ENCODE peak calls at places on chromosomes 3 and 15, in ten cellular contexts. U, C, Y, E, K, G, T, X, W and P are unnamed samples.

GRCh38 chr3:10393514-10393913 is 72.6 kb upstream of the SEC13 start:
- DNase-seq in Y (no peak), G (no peak), X (no peak), C (no peak), K (no peak), W (no peak), T (no peak), U (no peak), E (no peak), P (no peak)

GRCh38 chr3:45123841-45124269 is 22.3 kb downstream of the CDCP1 start:
- DNase-seq in C (no peak), E (no peak), G (no peak), X (no peak), T (no peak), U (no peak), Y (no peak), W (peak; percentile 66), K (peak; percentile 95), P (peak; percentile 73)

GRCh38 chr15:68958597-68958996 is 28.3 kb downstream of the SPESP1 start:
- DNase-seq in U (no peak), G (no peak), C (no peak), X (no peak), T (no peak), K (no peak), Y (no peak), E (no peak), W (no peak), P (no peak)

GRCh38 chr15:41814534-41814933 is 13.4 kb upstream of the JMJD7 start:
- DNase-seq in W (no peak), K (no peak), T (no peak), Y (no peak), G (no peak), C (no peak), U (no peak), E (no peak), X (no peak), P (no peak)

GRCh38 chr3:179503640-179504039 is 52.4 kb upstream of the GNB4 start:
- DNase-seq in K (no peak), X (no peak), T (no peak), C (no peak), G (no peak), Y (no peak), E (no peak), U (no peak), W (no peak), P (no peak)

GRCh38 chr3:186807231-186807630 is 949 bp upstream of the RFC4 start:
- DNase-seq in G (no peak), E (no peak), Y (no peak), C (peak; percentile 28), T (no peak), U (no peak), W (no peak), X (no peak), K (no peak), P (no peak)

GRCh38 chr3:45546636-45547201 is 47.8 kb upstream of the LIMD1 start:
- DNase-seq in C (no peak), G (no peak), W (no peak), K (no peak), X (no peak), Y (peak; percentile 11), E (no peak), T (no peak), U (no peak), P (no peak)

GRCh38 chr3:49255112-49255511 is 21.9 kb downstream of the C3orf62 start:
- DNase-seq in U (no peak), C (no peak), Y (no peak), X (no peak), G (no peak), T (no peak), E (no peak), W (peak; percentile 37), K (no peak), P (no peak)

GRCh38 chr3:14862303-14862660 is 43.5 kb downstream of the FGD5 start:
- DNase-seq in T (no peak), W (no peak), G (no peak), E (no peak), U (no peak), C (no peak), Y (no peak), K (no peak), X (no peak), P (no peak)

GRCh38 chr3:150766742-150767141 is 3.8 kb upstream of the SIAH2 start:
- DNase-seq in T (no peak), K (no peak), Y (no peak), W (no peak), X (no peak), G (no peak), C (no peak), U (no peak), E (no peak), P (no peak)

GRCh38 chr3:32614956-32615355 is 44.3 kb upstream of the DYNC1LI1 start:
- DNase-seq in X (no peak), U (no peak), E (no peak), G (no peak), W (peak; percentile 62), C (no peak), T (peak; percentile 49), Y (no peak), K (peak; percentile 63), P (peak; percentile 49)

GRCh38 chr3:197554196-197554561 is 1.6 kb downstream of the BDH1 start:
- DNase-seq in C (no peak), U (no peak), X (no peak), T (no peak), W (no peak), Y (no peak), K (no peak), G (no peak), E (no peak), P (no peak)

GRCh38 chr15:63135281-63135680 is 13.6 kb downstream of the LACTB start:
- DNase-seq in Y (no peak), W (peak; percentile 55), C (no peak), G (no peak), T (no peak), X (no peak), E (no peak), U (no peak), K (no peak), P (peak; percentile 72)

GRCh38 chr15:95325763-95326688 is 1004.5 kb upstream of the NR2F2 start:
- DNase-seq in Y (no peak), X (no peak), C (no peak), W (peak; percentile 95), T (no peak), E (no peak), G (no peak), K (peak; percentile 79), U (no peak), P (peak; percentile 27)

GRCh38 chr15:91882858-91883586 is 29.5 kb downstream of the SLCO3A1 start:
- DNase-seq in U (no peak), K (no peak), X (no peak), Y (no peak), E (no peak), T (no peak), C (no peak), W (no peak), G (no peak), P (peak; percentile 22)

GRCh38 chr15:47411733-47412530 is 305.4 kb upstream of the SEMA6D start:
- DNase-seq in X (no peak), W (no peak), E (no peak), K (no peak), G (no peak), C (no peak), T (no peak), U (no peak), Y (no peak), P (peak; percentile 55)

GRCh38 chr15:41904487-41905359 is 10.9 kb upstream of the SPTBN5 start:
- DNase-seq in T (peak; percentile 78), K (peak; percentile 68), C (peak; percentile 73), X (no peak), Y (peak; percentile 63), E (peak; percentile 49), W (peak; percentile 81), U (peak; percentile 65), G (peak; percentile 13), P (peak; percentile 66)

GRCh38 chr3:68819361-68819760 is 113.0 kb downstream of the TAFA4 start:
- DNase-seq in C (no peak), E (no peak), K (no peak), G (no peak), Y (no peak), W (no peak), X (no peak), U (no peak), T (no peak), P (no peak)

GRCh38 chr3:46695177-46695961 is 1.9 kb upstream of the ALS2CL start:
- DNase-seq in E (no peak), U (no peak), K (peak; percentile 69), W (no peak), X (no peak), G (no peak), C (peak; percentile 50), Y (peak; percentile 33), T (peak; percentile 42), P (peak; percentile 29)